ENCODE peak calls at places on chromosomes 5 and 9, in ten cellular contexts. U is upper lobe of left lung; L is mammary epithelial cell; D is OCI-LY7; S is A549; J is ovary; P is cardiac muscle cell; K is CD4-positive, CD25-positive, alpha-beta regulatory T cell; T is PC-3; I is upper lobe of right lung. G is an unnamed sample. For H3K4me1, the result is how much of the 10 kb centered on the place peaks cover.

GRCh38 chr9:79763861-79764260 is 192.1 kb downstream of the TLE4 start:
- DNase-seq in K (no peak), J (peak), I (no peak), L (no peak), P (peak), T (no peak), U (no peak), D (no peak), S (no peak), G (no peak)

GRCh38 chr5:1172670-1173404 is 28.6 kb upstream of the SLC6A19 start:
- DNase-seq in D (peak), L (no peak), J (no peak), K (peak), S (no peak), I (no peak), U (no peak), T (no peak), P (no peak), G (no peak)

GRCh38 chr9:135980926-135981630 is 19.9 kb upstream of the UBAC1 start:
- DNase-seq in J (no peak), I (no peak), L (no peak), P (no peak), T (no peak), D (no peak), S (no peak), K (no peak), U (no peak), G (no peak)

GRCh38 chr5:133675376-133676154 is 63.2 kb upstream of the FSTL4 start:
- DNase-seq in K (no peak), S (no peak), D (no peak), L (no peak), T (no peak), U (peak), I (no peak), J (no peak), P (no peak), G (no peak)

GRCh38 chr5:175847503-175847902 is 23.9 kb upstream of the CPLX2 start:
- DNase-seq in I (no peak), S (peak), D (no peak), L (no peak), T (no peak), K (no peak), P (peak), J (no peak), U (no peak), G (no peak)

GRCh38 chr9:138040446-138041430 is 163.2 kb downstream of the CACNA1B start:
- DNase-seq in S (no peak), P (no peak), J (peak), L (no peak), U (no peak), K (no peak), I (peak), D (no peak), T (no peak), G (no peak)

GRCh38 chr5:151063136-151063544 is 17.7 kb downstream of the TNIP1 start:
- DNase-seq in J (no peak), D (no peak), S (peak), L (peak), U (no peak), I (no peak), T (peak), P (peak), K (no peak), G (no peak)

GRCh38 chr9:133604214-133604613 is 5.0 kb downstream of the FAM163B start:
- DNase-seq in S (no peak), U (no peak), I (no peak), P (peak), T (no peak), K (no peak), J (no peak), L (no peak), D (peak), G (no peak)

GRCh38 chr5:6711409-6712135 is 1.7 kb upstream of the TENT4A start:
- DNase-seq in U (no peak), I (no peak), S (no peak), K (no peak), D (no peak), P (no peak), T (no peak), J (no peak), L (no peak), G (no peak)

GRCh38 chr9:16272766-16273165 is 597.7 kb downstream of the BNC2 start:
- DNase-seq in U (no peak), S (no peak), P (no peak), J (no peak), L (no peak), K (no peak), D (no peak), I (no peak), T (no peak), G (no peak)

GRCh38 chr5:127186657-127187056 is 103.9 kb upstream of the MEGF10 start:
- DNase-seq in P (no peak), D (no peak), S (peak), K (no peak), U (no peak), T (peak), L (peak), J (no peak), I (no peak), G (no peak)

GRCh38 chr5:94288937-94289336 is 329.5 kb downstream of the KIAA0825 start:
- DNase-seq in I (no peak), U (no peak), J (no peak), K (no peak), S (no peak), L (no peak), T (peak), D (no peak), P (no peak), G (no peak)

GRCh38 chr9:13491493-13492424 is 212.3 kb upstream of the MPDZ start:
- DNase-seq in S (no peak), L (peak), K (no peak), D (no peak), J (no peak), U (no peak), T (no peak), I (no peak), P (peak), G (no peak)

GRCh38 chr9:117153021-117153420 is 261.8 kb downstream of the ASTN2 start:
- DNase-seq in K (no peak), I (no peak), T (peak), D (no peak), J (no peak), S (no peak), L (peak), U (no peak), P (no peak), G (no peak)

GRCh38 chr5:124421584-124421983 is 324.9 kb downstream of the ZNF608 start:
- DNase-seq in S (no peak), J (no peak), I (no peak), L (no peak), P (no peak), T (no peak), U (no peak), D (peak), K (no peak), G (no peak)

GRCh38 chr9:71975833-71976232 is 64.4 kb downstream of the C9orf85 start:
- DNase-seq in S (no peak), D (peak), I (no peak), P (no peak), U (no peak), T (peak), K (no peak), J (no peak), L (no peak), G (no peak)

GRCh38 chr9:23825700-23826099 is 340 bp downstream of the ELAVL2 start:
- DNase-seq in L (no peak), J (no peak), S (no peak), U (no peak), T (no peak), I (no peak), D (no peak), K (no peak), P (no peak), G (no peak)

GRCh38 chr9:121055642-121056143 is 5.6 kb upstream of the C5 start:
- DNase-seq in P (no peak), L (peak), K (no peak), U (no peak), D (peak), J (no peak), T (peak), I (no peak), S (peak), G (no peak)

GRCh38 chr5:98927988-98928801 is 612 bp downstream of the CHD1 start:
- DNase-seq in J (peak), U (peak), D (peak), L (peak), S (peak), K (peak), I (peak), P (peak), T (peak), G (no peak)
- H3K4me1 ChIP-seq in J (under half), U (under half), D (under half), L (under half), S (under half), K (half or more), I (under half), P (under half), T (under half), G (under half)

GRCh38 chr5:96287181-96287580 is 145.9 kb downstream of the PCSK1 start:
- DNase-seq in L (no peak), S (no peak), D (no peak), U (no peak), J (no peak), I (no peak), K (no peak), P (no peak), T (no peak), G (no peak)

GRCh38 chr5:96282020-96282419 is 151.0 kb downstream of the PCSK1 start:
- DNase-seq in J (no peak), D (no peak), U (no peak), S (no peak), I (no peak), T (no peak), K (no peak), L (no peak), P (peak), G (no peak)

GRCh38 chr5:96283589-96283988 is 149.5 kb downstream of the PCSK1 start:
- DNase-seq in I (no peak), U (no peak), D (no peak), T (no peak), P (no peak), S (no peak), L (no peak), K (no peak), J (no peak), G (no peak)

GRCh38 chr5:96285823-96286222 is 147.2 kb downstream of the PCSK1 start:
- DNase-seq in S (no peak), D (no peak), L (no peak), I (no peak), T (no peak), J (no peak), K (no peak), U (no peak), P (no peak), G (no peak)

DNA sequence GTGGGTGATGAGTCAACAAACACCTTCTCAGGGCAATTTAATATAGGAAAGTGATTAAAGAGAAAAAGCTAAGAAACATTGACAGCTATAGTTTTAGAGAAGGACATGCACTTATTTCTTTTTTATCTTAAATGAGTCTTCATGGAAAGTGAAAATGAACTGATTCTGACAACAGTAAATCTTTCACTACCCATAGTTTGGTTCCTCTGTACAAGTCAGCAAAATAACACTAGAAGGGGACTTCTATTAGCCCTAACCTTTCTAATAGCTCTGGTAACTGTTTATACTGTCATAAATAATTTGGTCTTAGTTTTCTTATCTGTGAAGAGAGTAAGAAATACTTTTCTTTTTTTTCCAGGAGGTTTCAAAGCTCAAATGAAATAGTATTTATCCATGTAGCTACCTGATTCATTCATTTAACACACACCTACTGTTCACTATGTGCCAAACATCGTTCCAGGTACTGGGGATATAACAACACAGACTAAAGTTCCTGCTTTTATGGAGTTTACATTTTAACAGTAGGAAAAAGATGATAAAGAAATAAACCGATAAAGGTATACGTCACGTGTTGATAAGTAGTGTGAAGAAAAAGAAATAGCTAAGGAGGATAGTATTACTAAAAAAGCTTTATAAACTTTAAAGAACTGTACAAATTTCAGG is 148.2 kb downstream of the PCSK1 start:
- DNase-seq in K (no peak), L (no peak), D (no peak), I (no peak), T (no peak), P (no peak), S (no peak), U (no peak), J (no peak), G (no peak)
- H3K4me1 ChIP-seq in K (under half), L (under half), D (under half), I (under half), T (under half), P (under half), S (under half), U (under half), J (under half), G (under half)

GRCh38 chr5:138873886-138874200 is 1.3 kb downstream of the LRRTM2 start:
- DNase-seq in K (no peak), L (no peak), U (no peak), S (no peak), D (no peak), I (no peak), T (no peak), P (no peak), J (no peak), G (no peak)

GRCh38 chr5:138869038-138869437 is 6.1 kb downstream of the LRRTM2 start:
- DNase-seq in U (no peak), K (no peak), L (no peak), I (no peak), D (no peak), S (no peak), J (no peak), T (no peak), P (no peak), G (no peak)

GRCh38 chr5:138869763-138870500 is 5.2 kb downstream of the LRRTM2 start:
- DNase-seq in I (no peak), K (peak), D (no peak), P (no peak), T (no peak), U (no peak), L (peak), J (no peak), S (no peak), G (no peak)

GRCh38 chr5:138873096-138873885 is 1.8 kb downstream of the LRRTM2 start:
- DNase-seq in D (no peak), U (no peak), T (no peak), P (no peak), K (no peak), L (peak), S (no peak), I (no peak), J (no peak), G (no peak)

DNA sequence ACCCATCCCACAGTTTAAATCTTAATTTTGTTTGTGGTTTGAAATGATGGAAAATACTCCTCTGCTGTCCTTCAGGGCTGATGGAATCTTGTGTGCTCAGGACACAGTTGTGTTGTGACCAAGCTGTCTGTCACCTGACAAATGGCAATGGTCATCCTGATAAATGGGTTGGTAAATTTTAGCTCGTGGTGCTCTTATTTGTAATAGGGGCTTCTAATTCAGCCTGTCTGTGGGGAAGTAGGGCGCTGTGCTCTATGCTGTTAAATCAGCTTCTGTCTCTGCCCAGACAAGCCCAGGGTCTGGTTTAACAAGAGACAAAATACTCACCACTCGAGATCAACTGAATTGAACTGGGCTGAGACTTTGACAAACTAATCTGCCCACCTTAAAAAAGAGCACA is 4.5 kb downstream of the LRRTM2 start:
- DNase-seq in I (no peak), T (no peak), P (no peak), J (no peak), L (peak), S (no peak), K (no peak), U (no peak), D (no peak), G (no peak)
- H3K4me1 ChIP-seq in I (under half), T (under half), P (under half), J (under half), L (half or more), S (under half), K (under half), U (under half), D (under half), G (under half)

DNA sequence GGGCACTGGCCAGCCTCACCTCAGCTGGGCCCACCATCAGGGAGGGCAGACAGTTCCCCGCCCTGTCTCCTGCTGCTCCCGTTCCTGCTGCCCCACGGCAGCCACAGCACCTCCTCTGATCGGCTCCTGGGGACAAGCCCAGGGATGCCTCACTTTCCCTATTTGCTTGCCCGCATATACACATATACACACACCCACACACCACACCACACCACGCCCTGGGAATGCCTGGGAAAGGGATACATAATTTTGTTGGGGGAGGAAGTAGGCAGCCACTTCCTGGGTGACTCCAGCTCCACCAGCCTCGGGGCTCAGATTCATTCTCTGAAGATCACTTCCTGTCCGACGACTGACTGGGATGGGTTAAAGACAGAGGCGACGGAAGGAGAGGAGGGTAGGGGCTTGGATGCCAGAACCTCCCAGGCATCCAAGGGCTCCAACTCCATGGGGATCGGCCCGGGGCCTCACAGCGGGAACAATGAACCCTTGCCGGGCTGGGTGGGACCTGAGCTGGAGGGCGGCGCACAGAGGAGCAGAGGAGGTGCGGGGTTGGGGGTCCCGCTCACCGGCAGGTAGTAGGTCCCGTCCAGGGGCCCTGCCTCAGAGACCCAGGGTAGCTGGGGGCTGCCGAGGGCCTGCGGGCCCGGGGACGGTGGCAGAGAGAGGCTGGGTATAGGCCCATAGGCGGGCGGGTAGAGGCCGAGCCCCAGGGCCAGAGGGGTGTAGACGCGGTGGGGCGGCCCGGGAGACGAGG is 2.0 kb upstream of the MZB1 start:
- DNase-seq in K (peak), T (peak), D (peak), U (no peak), I (no peak), S (peak), J (no peak), P (no peak), L (peak), G (no peak)
- H3K4me1 ChIP-seq in K (half or more), T (under half), D (half or more), U (under half), I (under half), S (under half), J (under half), P (under half), L (under half), G (under half)

DNA sequence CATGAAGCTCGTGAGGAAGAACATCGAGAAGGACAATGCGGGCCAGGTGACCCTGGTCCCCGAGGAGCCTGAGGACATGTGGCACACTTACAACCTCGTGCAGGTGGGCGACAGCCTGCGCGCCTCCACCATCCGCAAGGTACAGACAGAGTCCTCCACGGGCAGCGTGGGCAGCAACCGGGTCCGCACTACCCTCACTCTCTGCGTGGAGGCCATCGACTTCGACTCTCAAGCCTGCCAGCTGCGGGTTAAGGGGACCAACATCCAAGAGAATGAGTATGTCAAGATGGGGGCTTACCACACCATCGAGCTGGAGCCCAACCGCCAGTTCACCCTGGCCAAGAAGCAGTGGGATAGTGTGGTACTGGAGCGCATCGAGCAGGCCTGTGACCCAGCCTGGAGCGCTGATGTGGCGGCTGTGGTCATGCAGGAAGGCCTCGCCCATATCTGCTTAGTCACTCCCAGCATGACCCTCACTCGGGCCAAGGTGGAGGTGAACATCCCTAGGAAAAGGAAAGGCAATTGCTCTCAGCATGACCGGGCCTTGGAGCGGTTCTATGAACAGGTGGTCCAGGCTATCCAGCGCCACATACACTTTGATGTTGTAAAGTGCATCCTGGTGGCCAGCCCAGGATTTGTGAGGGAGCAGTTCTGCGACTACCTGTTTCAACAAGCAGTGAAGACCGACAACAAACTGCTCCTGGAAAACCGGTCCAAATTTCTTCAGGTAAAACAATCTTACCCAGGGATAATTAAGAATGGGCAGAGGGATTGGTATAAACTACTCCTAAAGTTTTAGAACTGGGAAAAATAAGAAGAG is 12.9 kb downstream of the ITGA1 start:
- DNase-seq in T (peak), S (peak), I (peak), D (peak), L (peak), P (peak), K (peak), J (peak), U (peak), G (peak)
- H3K4me1 ChIP-seq in T (under half), S (under half), I (half or more), D (under half), L (under half), P (under half), K (under half), J (under half), U (half or more), G (under half)

DNA sequence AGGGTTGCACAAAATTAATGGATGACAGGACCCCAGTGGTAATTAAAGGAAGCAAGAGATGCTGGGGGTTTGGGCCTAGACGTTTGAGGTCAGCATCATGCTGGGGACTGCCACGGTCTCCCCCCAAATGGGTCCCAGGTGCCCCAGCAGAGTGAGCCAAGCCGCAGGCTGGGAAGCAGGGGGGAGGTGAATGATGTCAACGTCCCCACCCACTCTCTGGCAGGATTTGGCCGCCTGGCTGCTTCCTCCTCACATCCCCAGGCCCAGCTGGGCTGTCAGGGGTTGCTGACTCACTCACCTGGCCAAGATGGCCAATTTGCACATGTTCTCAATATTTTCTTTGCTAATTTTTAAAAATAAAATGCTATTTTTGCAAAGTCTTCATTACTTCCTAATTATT is 97.6 kb upstream of the ARAP3 start:
- DNase-seq in J (no peak), L (peak), T (peak), U (no peak), I (no peak), D (no peak), S (no peak), K (no peak), P (no peak), G (no peak)
- H3K4me1 ChIP-seq in J (under half), L (under half), T (under half), U (under half), I (under half), D (under half), S (under half), K (under half), P (under half), G (under half)

GRCh38 chr9:114050226-114050568 is 27.9 kb downstream of the AMBP start:
- DNase-seq in K (no peak), P (no peak), T (no peak), D (no peak), J (no peak), S (no peak), U (no peak), I (no peak), L (no peak), G (no peak)
- H3K4me1 ChIP-seq in K (under half), P (under half), T (under half), D (under half), J (under half), S (under half), U (under half), I (under half), L (under half), G (under half)

GRCh38 chr9:127976498-127976897 is 4.3 kb downstream of the EEIG1 start:
- DNase-seq in T (no peak), K (peak), S (no peak), L (no peak), J (no peak), U (no peak), D (no peak), I (peak), P (no peak), G (no peak)
- H3K4me1 ChIP-seq in T (under half), K (half or more), S (half or more), L (under half), J (half or more), U (half or more), D (half or more), I (half or more), P (half or more), G (half or more)

GRCh38 chr9:87996355-87996860 is 22.1 kb upstream of the CDK20 start:
- DNase-seq in P (no peak), K (no peak), L (no peak), S (no peak), D (no peak), T (no peak), J (no peak), U (no peak), I (no peak), G (no peak)
- H3K4me1 ChIP-seq in P (under half), K (under half), L (under half), S (under half), D (under half), T (under half), J (under half), U (under half), I (under half), G (under half)